ENCODE peak calls at places on chromosomes 7 and 10, in nine cellular contexts. F is T-cell; O is posterior cingulate gyrus; U is aorta; L is HTR-8/SVneo; Y is kidney epithelial cell; Q is H9; N is stimulated activated CD8-positive, alpha-beta memory T cell treated with anti-CD3 and anti-CD28 coated beads, Interleukin-2, amount 100 ng/mL, for 1 hour; K is substantia nigra. Z is an unnamed sample.
A peak's percentile ranks its signal among the peaks of the same experiment; 100 is the strongest.

GRCh38 chr7:37604078-37604477 is 79.5 kb upstream of the GPR141 start:
- DNase-seq in U (no peak), Q (no peak), L (no peak), N (no peak), O (no peak), F (no peak), Y (no peak), K (no peak), Z (no peak)

GRCh38 chr10:108358912-108359311 is 1194.4 kb upstream of the SORCS1 start:
- DNase-seq in O (no peak), L (peak; percentile 36), U (no peak), K (no peak), F (no peak), N (no peak), Y (peak; percentile 86), Q (no peak), Z (no peak)

GRCh38 chr7:2800923-2801682 is 43.0 kb downstream of the GNA12 start:
- DNase-seq in O (no peak), Y (no peak), K (peak; percentile 23), F (no peak), N (no peak), Q (no peak), L (no peak), U (no peak), Z (peak; percentile 41)

GRCh38 chr7:1099154-1099542 is 11.2 kb downstream of the GPER1 start:
- DNase-seq in Y (no peak), Q (no peak), O (no peak), N (no peak), F (no peak), L (no peak), K (no peak), U (no peak), Z (no peak)

GRCh38 chr10:31124852-31125251 is 93.2 kb upstream of the ZNF438 start:
- DNase-seq in O (no peak), Q (no peak), Y (no peak), K (no peak), L (no peak), U (no peak), N (no peak), F (no peak), Z (no peak)

GRCh38 chr7:150568714-150569113 is 1.5 kb downstream of the GIMAP4 start:
- DNase-seq in U (no peak), Y (no peak), Q (no peak), K (no peak), O (no peak), L (no peak), N (no peak), F (no peak), Z (no peak)

GRCh38 chr7:128827248-128827958 is 2.8 kb upstream of the FLNC start:
- DNase-seq in K (no peak), N (no peak), L (peak; percentile 63), F (no peak), U (peak; percentile 87), Y (no peak), O (no peak), Q (peak; percentile 59), Z (no peak)

GRCh38 chr10:8758029-8758428 is 703.5 kb downstream of the GATA3 start:
- DNase-seq in O (no peak), Y (peak; percentile 28), Q (no peak), N (no peak), K (no peak), L (no peak), U (no peak), F (no peak), Z (no peak)

GRCh38 chr7:152857272-152857671 is 97.7 kb downstream of the ACTR3B start:
- DNase-seq in F (no peak), N (no peak), U (no peak), O (no peak), K (no peak), L (no peak), Q (no peak), Y (no peak), Z (no peak)

GRCh38 chr7:142513221-142513955 is 235.9 kb upstream of the PRSS1 start:
- DNase-seq in O (no peak), F (no peak), K (no peak), U (no peak), N (no peak), Y (no peak), Q (no peak), L (no peak), Z (no peak)

GRCh38 chr7:35676211-35676610 is 18.7 kb downstream of the HERPUD2 start:
- DNase-seq in N (no peak), O (no peak), F (no peak), L (no peak), Y (no peak), Q (no peak), U (no peak), K (no peak), Z (no peak)

GRCh38 chr10:103592186-103593021 is 98.9 kb downstream of the NEURL1 start:
- DNase-seq in F (no peak), Q (peak; percentile 77), O (no peak), Y (no peak), L (peak; percentile 82), U (no peak), K (no peak), N (peak; percentile 12), Z (no peak)

GRCh38 chr10:132480356-132480755 is 57.2 kb upstream of the INPP5A start:
- DNase-seq in K (no peak), Y (no peak), N (no peak), U (peak; percentile 42), F (no peak), Q (no peak), L (no peak), O (no peak), Z (no peak)

GRCh38 chr7:46178685-46179084 is 257.6 kb upstream of the IGFBP3 start:
- DNase-seq in F (no peak), Q (no peak), N (no peak), Y (peak; percentile 63), U (no peak), K (no peak), O (no peak), L (no peak), Z (no peak)

GRCh38 chr7:108431099-108431498 is 25.1 kb downstream of the NRCAM start:
- DNase-seq in F (no peak), Q (no peak), K (no peak), Y (no peak), O (no peak), L (no peak), N (no peak), U (no peak), Z (no peak)

GRCh38 chr10:100713049-100713858 is 32.1 kb upstream of the PAX2 start:
- DNase-seq in U (no peak), Q (no peak), Y (no peak), N (no peak), F (no peak), L (no peak), O (no peak), K (no peak), Z (no peak)

GRCh38 chr10:1406172-1406975 is 331.0 kb downstream of the ADARB2 start:
- DNase-seq in F (no peak), O (no peak), U (no peak), N (no peak), Q (no peak), K (no peak), Y (no peak), L (no peak), Z (no peak)

GRCh38 chr7:15016315-15016667 is 113.7 kb upstream of the DGKB start:
- DNase-seq in K (no peak), O (no peak), F (no peak), U (no peak), N (no peak), Q (no peak), Y (no peak), L (no peak), Z (no peak)

GRCh38 chr10:42979181-42979580 is 97.7 kb upstream of the RET start:
- DNase-seq in F (no peak), Y (no peak), Q (no peak), U (peak; percentile 25), N (no peak), O (peak; percentile 0), K (no peak), L (no peak), Z (no peak)

GRCh38 chr7:69510114-69510513 is 88.2 kb upstream of the AUTS2 start:
- DNase-seq in K (no peak), L (no peak), F (no peak), O (no peak), Y (no peak), N (no peak), U (no peak), Q (no peak), Z (no peak)

GRCh38 chr7:37142943-37143342 is 305.7 kb downstream of the ELMO1 start:
- DNase-seq in Y (no peak), O (no peak), F (no peak), Q (no peak), K (no peak), L (no peak), N (no peak), U (no peak), Z (no peak)

GRCh38 chr7:13057462-13058200 is 370.2 kb downstream of the ARL4A start:
- DNase-seq in O (no peak), U (no peak), Y (no peak), N (no peak), Q (no peak), K (no peak), F (no peak), L (no peak), Z (no peak)